ENCODE peak calls at places on chromosomes 6 and 20, in six cellular contexts. One of them, this sample, is unnamed.

GRCh38 chr6:100099189-100100074 is 105.4 kb upstream of the MCHR2 start:
- DNase-seq in fibroblast of mammary gland: peak
- DNase-seq in WTC11: no peak
- DNase-seq in mesothelial cell of epicardium: no peak
- DNase-seq in lower leg skin: no peak
- DNase-seq in stimulated activated naive CD8-positive, alpha-beta T cell treated with anti-CD3 and anti-CD28 coated beads, Interleukin-15, Interleukin-2, amounts not matched to agents 100 U/mL and 50 U/mL, for 24 hours: no peak
- DNase-seq in this sample: no peak

GRCh38 chr6:760982-761955 is 68.3 kb upstream of the EXOC2 start:
- DNase-seq in mesothelial cell of epicardium: no peak
- DNase-seq in lower leg skin: no peak
- DNase-seq in stimulated activated naive CD8-positive, alpha-beta T cell treated with anti-CD3 and anti-CD28 coated beads, Interleukin-15, Interleukin-2, amounts not matched to agents 100 U/mL and 50 U/mL, for 24 hours: no peak
- DNase-seq in WTC11: no peak
- DNase-seq in fibroblast of mammary gland: no peak
- DNase-seq in this sample: no peak

GRCh38 chr20:32483351-32484220 is 101.5 kb downstream of the NOL4L start:
- DNase-seq in lower leg skin: no peak
- DNase-seq in fibroblast of mammary gland: peak
- DNase-seq in stimulated activated naive CD8-positive, alpha-beta T cell treated with anti-CD3 and anti-CD28 coated beads, Interleukin-15, Interleukin-2, amounts not matched to agents 100 U/mL and 50 U/mL, for 24 hours: peak
- DNase-seq in WTC11: peak
- DNase-seq in mesothelial cell of epicardium: peak
- DNase-seq in this sample: peak

GRCh38 chr6:119720160-119720559 is 370.6 kb upstream of the MAN1A1 start:
- DNase-seq in WTC11: no peak
- DNase-seq in fibroblast of mammary gland: peak
- DNase-seq in mesothelial cell of epicardium: no peak
- DNase-seq in lower leg skin: no peak
- DNase-seq in stimulated activated naive CD8-positive, alpha-beta T cell treated with anti-CD3 and anti-CD28 coated beads, Interleukin-15, Interleukin-2, amounts not matched to agents 100 U/mL and 50 U/mL, for 24 hours: no peak
- DNase-seq in this sample: no peak

GRCh38 chr20:33894798-33895197 is 83.7 kb downstream of the CHMP4B start:
- DNase-seq in stimulated activated naive CD8-positive, alpha-beta T cell treated with anti-CD3 and anti-CD28 coated beads, Interleukin-15, Interleukin-2, amounts not matched to agents 100 U/mL and 50 U/mL, for 24 hours: no peak
- DNase-seq in mesothelial cell of epicardium: no peak
- DNase-seq in WTC11: no peak
- DNase-seq in lower leg skin: no peak
- DNase-seq in fibroblast of mammary gland: no peak
- DNase-seq in this sample: no peak

GRCh38 chr6:32885698-32886286 is 31.8 kb downstream of the PSMB9 start:
- DNase-seq in stimulated activated naive CD8-positive, alpha-beta T cell treated with anti-CD3 and anti-CD28 coated beads, Interleukin-15, Interleukin-2, amounts not matched to agents 100 U/mL and 50 U/mL, for 24 hours: no peak
- DNase-seq in mesothelial cell of epicardium: no peak
- DNase-seq in lower leg skin: no peak
- DNase-seq in WTC11: no peak
- DNase-seq in fibroblast of mammary gland: peak
- DNase-seq in this sample: no peak

GRCh38 chr20:63153254-63154221 is 62.4 kb downstream of the YTHDF1 start:
- DNase-seq in lower leg skin: no peak
- DNase-seq in WTC11: no peak
- DNase-seq in mesothelial cell of epicardium: no peak
- DNase-seq in fibroblast of mammary gland: no peak
- DNase-seq in stimulated activated naive CD8-positive, alpha-beta T cell treated with anti-CD3 and anti-CD28 coated beads, Interleukin-15, Interleukin-2, amounts not matched to agents 100 U/mL and 50 U/mL, for 24 hours: no peak
- DNase-seq in this sample: no peak

GRCh38 chr6:158344534-158344933 is 32.3 kb downstream of the TULP4 start:
- DNase-seq in mesothelial cell of epicardium: no peak
- DNase-seq in lower leg skin: no peak
- DNase-seq in fibroblast of mammary gland: no peak
- DNase-seq in WTC11: no peak
- DNase-seq in stimulated activated naive CD8-positive, alpha-beta T cell treated with anti-CD3 and anti-CD28 coated beads, Interleukin-15, Interleukin-2, amounts not matched to agents 100 U/mL and 50 U/mL, for 24 hours: no peak
- DNase-seq in this sample: no peak

GRCh38 chr6:45780523-45780922 is 235.1 kb downstream of the CLIC5 start:
- DNase-seq in fibroblast of mammary gland: no peak
- DNase-seq in stimulated activated naive CD8-positive, alpha-beta T cell treated with anti-CD3 and anti-CD28 coated beads, Interleukin-15, Interleukin-2, amounts not matched to agents 100 U/mL and 50 U/mL, for 24 hours: no peak
- DNase-seq in mesothelial cell of epicardium: no peak
- DNase-seq in lower leg skin: no peak
- DNase-seq in WTC11: no peak
- DNase-seq in this sample: no peak

This sample was measured in tibial nerve.